ENCODE peak calls at places on chromosomes 7 and 10, in eight cellular contexts. S, Q, L, O, R, F, Y and U are unnamed samples.

GRCh38 chr7:1663243-1663642 is 6.8 kb upstream of the ELFN1 start:
- DNase-seq in S (no peak), O (no peak), F (no peak), R (no peak), Y (no peak), Q (peak), L (no peak), U (no peak)

GRCh38 chr10:124138195-124138882 is 44.9 kb upstream of the CHST15 start:
- DNase-seq in R (no peak), O (peak), F (peak), Y (no peak), S (no peak), Q (no peak), L (no peak), U (no peak)

GRCh38 chr7:83486957-83487356 is 162.0 kb downstream of the SEMA3E start:
- DNase-seq in Q (no peak), Y (no peak), F (peak), S (no peak), L (peak), O (no peak), R (no peak), U (no peak)

GRCh38 chr7:72069263-72069662 is 342.9 kb downstream of the CALN1 start:
- DNase-seq in R (no peak), O (no peak), Q (no peak), F (no peak), L (no peak), S (no peak), Y (no peak), U (no peak)

GRCh38 chr7:132430863-132431822 is 145.1 kb downstream of the PLXNA4 start:
- DNase-seq in Y (peak), R (no peak), O (peak), F (peak), Q (peak), L (peak), S (peak), U (no peak)

GRCh38 chr7:37977243-37977642 is 56.8 kb downstream of the EPDR1 start:
- DNase-seq in R (no peak), Y (no peak), O (no peak), Q (no peak), S (no peak), F (no peak), L (peak), U (no peak)

GRCh38 chr7:139648617-139648932 is 125.1 kb downstream of the CLEC2L start:
- DNase-seq in Q (no peak), R (no peak), F (no peak), L (no peak), S (no peak), O (no peak), Y (no peak), U (no peak)

GRCh38 chr7:93921607-93922446 is at the start of gene GNG11:
- DNase-seq in R (peak), S (peak), F (peak), O (peak), Q (peak), L (peak), Y (no peak), U (peak)

GRCh38 chr7:77699056-77699455 is 2.8 kb downstream of the RSBN1L start:
- DNase-seq in Q (no peak), Y (no peak), R (no peak), L (peak), S (no peak), F (no peak), O (no peak), U (no peak)

GRCh38 chr7:151452680-151453325 is 12.9 kb upstream of the CRYGN start:
- DNase-seq in F (no peak), O (no peak), Q (peak), Y (no peak), S (no peak), R (no peak), L (no peak), U (no peak)

GRCh38 chr7:16579216-16579615 is 52.6 kb downstream of the LRRC72 start:
- DNase-seq in L (no peak), F (no peak), Q (no peak), R (no peak), S (no peak), Y (no peak), O (no peak), U (no peak)

GRCh38 chr10:43695321-43695720 is 46.6 kb upstream of the ZNF32 start:
- DNase-seq in R (no peak), O (no peak), S (no peak), Y (no peak), F (no peak), L (no peak), Q (no peak), U (no peak)

GRCh38 chr7:20482071-20482470 is 133.4 kb upstream of the ABCB5 start:
- DNase-seq in L (no peak), R (no peak), O (no peak), Q (no peak), F (no peak), S (no peak), Y (no peak), U (peak)

GRCh38 chr10:43114743-43115611 is 23.3 kb upstream of the CSGALNACT2 start:
- DNase-seq in Y (no peak), Q (peak), F (no peak), S (no peak), O (no peak), R (no peak), L (no peak), U (no peak)

GRCh38 chr10:121096617-121097431 is 245.7 kb downstream of the WDR11 start:
- DNase-seq in L (no peak), Q (no peak), S (peak), R (no peak), Y (no peak), F (no peak), O (peak), U (no peak)

GRCh38 chr7:139180700-139181311 is 50.2 kb upstream of the UBN2 start:
- DNase-seq in L (no peak), S (peak), Y (no peak), R (no peak), O (peak), Q (no peak), F (no peak), U (no peak)

GRCh38 chr7:149414745-149415390 is 46.0 kb downstream of the ZNF777 start:
- DNase-seq in S (peak), Q (peak), O (peak), Y (no peak), F (peak), R (peak), L (peak), U (no peak)

GRCh38 chr10:76324283-76324682 is 892.9 kb downstream of the LRMDA start:
- DNase-seq in F (no peak), O (peak), Q (no peak), Y (no peak), R (no peak), S (no peak), L (no peak), U (no peak)

GRCh38 chr7:84021292-84021898 is 173.2 kb downstream of the SEMA3A start:
- DNase-seq in R (peak), F (no peak), S (no peak), L (no peak), Q (no peak), O (peak), Y (no peak), U (no peak)

GRCh38 chr7:51180092-51180491 is 136.5 kb downstream of the COBL start:
- DNase-seq in R (no peak), F (no peak), Y (no peak), S (no peak), O (no peak), Q (no peak), L (no peak), U (no peak)

GRCh38 chr7:10225265-10225664 is 748.4 kb upstream of the PHF14 start:
- DNase-seq in R (no peak), Q (no peak), F (no peak), S (no peak), O (peak), L (no peak), Y (no peak), U (peak)

GRCh38 chr10:50637003-50637579 is 13.3 kb upstream of the SGMS1 start:
- DNase-seq in O (peak), S (no peak), F (peak), Y (no peak), L (peak), R (no peak), Q (no peak), U (no peak)

GRCh38 chr10:24873281-24873683 is 79.1 kb downstream of the PRTFDC1 start:
- DNase-seq in L (peak), F (peak), Y (no peak), Q (no peak), O (peak), R (no peak), S (peak), U (no peak)

GRCh38 chr10:103231047-103231551 is 14.6 kb upstream of the RPEL1 start:
- DNase-seq in F (peak), S (peak), Q (no peak), Y (no peak), R (peak), O (peak), L (peak), U (peak)

GRCh38 chr7:132292803-132293202 is 283.5 kb downstream of the PLXNA4 start:
- DNase-seq in Y (no peak), L (no peak), S (no peak), O (peak), Q (no peak), R (no peak), F (no peak), U (no peak)

GRCh38 chr10:98921381-98921780 is 314.3 kb downstream of the HPSE2 start:
- DNase-seq in Y (no peak), Q (no peak), R (no peak), L (no peak), F (no peak), S (no peak), O (no peak), U (no peak)

GRCh38 chr10:79130846-79131245 is 62.1 kb downstream of the ZMIZ1 start:
- DNase-seq in F (no peak), O (no peak), Q (no peak), R (no peak), S (no peak), L (no peak), Y (no peak), U (no peak)

GRCh38 chr7:33981686-33982424 is 76.5 kb downstream of the BMPER start:
- DNase-seq in O (peak), L (no peak), Y (no peak), S (no peak), F (peak), Q (no peak), R (no peak), U (no peak)

GRCh38 chr7:115707236-115707635 is 323.3 kb downstream of the TFEC start:
- DNase-seq in Y (no peak), S (peak), F (peak), R (peak), L (peak), O (peak), Q (no peak), U (no peak)

GRCh38 chr10:101446947-101447346 is 93.0 kb downstream of the BTRC start:
- DNase-seq in O (no peak), Y (no peak), F (no peak), Q (no peak), L (no peak), S (no peak), R (peak), U (no peak)

GRCh38 chr7:157432541-157432956 is 95.7 kb downstream of the DNAJB6 start:
- DNase-seq in Y (no peak), F (peak), L (peak), Q (no peak), O (peak), R (no peak), S (peak), U (peak)

GRCh38 chr10:119502214-119502613 is 40.3 kb downstream of the RGS10 start:
- DNase-seq in O (no peak), F (no peak), L (no peak), Q (no peak), Y (peak), S (no peak), R (no peak), U (no peak)

GRCh38 chr10:108788891-108789290 is 1134.4 kb downstream of the XPNPEP1 start:
- DNase-seq in Q (no peak), L (no peak), O (no peak), Y (no peak), F (no peak), R (no peak), S (no peak), U (no peak)

GRCh38 chr10:113129117-113129516 is 179.1 kb downstream of the TCF7L2 start:
- DNase-seq in F (no peak), S (no peak), L (no peak), Q (no peak), Y (no peak), O (no peak), R (peak), U (no peak)

GRCh38 chr7:101123703-101124068 is 3.2 kb upstream of the SERPINE1 start:
- DNase-seq in L (no peak), F (no peak), Y (no peak), Q (no peak), S (peak), O (no peak), R (no peak), U (no peak)

GRCh38 chr10:112750427-112751167 is 199.4 kb upstream of the TCF7L2 start:
- DNase-seq in S (peak), F (no peak), O (no peak), R (no peak), Y (no peak), L (no peak), Q (no peak), U (no peak)

GRCh38 chr10:110006358-110007170 is 1.2 kb upstream of the ADD3 start:
- DNase-seq in Q (peak), Y (no peak), S (no peak), O (peak), L (peak), R (peak), F (peak), U (peak)

GRCh38 chr10:48502791-48503190 is 102.1 kb downstream of the ARHGAP22 start:
- DNase-seq in O (no peak), Q (no peak), Y (no peak), R (no peak), S (no peak), L (no peak), F (no peak), U (no peak)

GRCh38 chr10:73809061-73809818 is 2.2 kb downstream of the NDST2 start:
- DNase-seq in Q (no peak), F (no peak), Y (no peak), S (no peak), R (no peak), L (no peak), O (no peak), U (no peak)

GRCh38 chr7:87217983-87218653 is 1.4 kb downstream of the TMEM243 start:
- DNase-seq in R (no peak), Y (no peak), S (no peak), L (no peak), O (no peak), Q (no peak), F (no peak), U (no peak)
- H3K4me3 ChIP-seq in R (peak), Y (peak), S (no peak), L (no peak), O (peak), Q (peak), F (peak), U (peak)

DNA sequence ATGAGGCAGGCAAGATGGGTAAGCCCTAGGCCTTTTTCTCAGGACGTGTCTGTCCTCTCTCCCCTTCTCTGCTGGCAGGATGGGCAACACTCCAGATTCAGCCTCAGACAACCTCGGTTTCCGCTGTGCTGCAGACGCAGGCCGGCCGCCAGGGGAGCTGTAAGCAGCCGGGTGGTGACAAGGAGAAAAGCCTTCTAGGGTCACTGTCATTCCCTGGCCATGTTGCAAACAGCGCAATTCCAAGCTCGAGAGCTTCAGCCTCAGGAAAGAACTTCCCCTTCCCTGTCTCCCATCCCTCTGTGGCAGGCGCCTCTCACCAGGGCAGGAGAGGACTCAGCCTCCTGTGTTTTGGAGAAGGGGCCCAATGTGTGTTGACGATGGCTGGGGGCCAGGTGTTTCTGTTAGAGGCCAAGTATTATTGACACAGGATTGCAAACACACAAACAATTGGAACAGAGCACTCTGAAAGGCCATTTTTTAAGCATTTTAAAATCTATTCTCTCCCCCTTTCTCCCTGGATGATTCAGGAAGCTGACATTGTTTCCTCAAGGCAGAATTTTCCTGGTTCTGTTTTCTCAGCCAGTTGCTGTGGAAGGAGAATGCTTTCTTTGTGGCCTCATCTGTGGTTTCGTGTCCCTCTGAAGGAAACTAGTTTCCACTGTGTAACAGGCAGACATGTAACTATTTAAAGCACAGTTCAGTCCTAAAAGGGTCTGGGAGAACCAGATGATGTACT is 13.1 kb downstream of the PHKG1 start:
- DNase-seq in F (peak), Q (peak), S (no peak), L (no peak), O (peak), Y (no peak), R (peak), U (no peak)
- H3K4me3 ChIP-seq in F (no peak), Q (no peak), S (no peak), L (no peak), O (no peak), Y (no peak), R (no peak), U (no peak)

DNA sequence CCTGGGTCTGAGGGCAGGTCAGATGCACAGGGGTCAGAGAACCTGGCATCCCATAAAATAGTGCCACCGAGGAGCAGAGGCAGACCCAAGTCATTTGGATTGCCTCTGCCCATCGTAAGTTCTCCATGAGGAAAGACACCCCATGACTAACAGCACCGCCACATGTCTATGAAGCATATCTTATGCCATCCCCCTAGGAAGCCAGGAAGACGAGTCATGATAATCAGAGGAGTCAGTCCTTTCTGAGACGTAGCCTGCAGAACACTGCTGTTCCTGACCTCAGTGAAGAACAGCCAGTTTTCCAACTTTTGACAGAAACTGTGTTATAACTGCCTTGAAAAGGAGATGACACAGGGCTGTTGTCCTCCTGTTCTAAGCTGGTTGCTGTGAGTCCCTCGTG is 51.2 kb downstream of the INSYN2A start:
- DNase-seq in Q (no peak), O (peak), Y (no peak), F (peak), L (peak), R (no peak), S (no peak), U (no peak)
- H3K4me3 ChIP-seq in Q (no peak), O (no peak), Y (no peak), F (no peak), L (no peak), R (no peak), S (no peak), U (no peak)

GRCh38 chr10:17236468-17236886 is 8.4 kb downstream of the VIM start:
- DNase-seq in S (no peak), Q (no peak), O (no peak), L (no peak), R (no peak), F (no peak), Y (no peak), U (no peak)

GRCh38 chr10:17235136-17235535 is 7.1 kb downstream of the VIM start:
- DNase-seq in L (no peak), F (no peak), S (no peak), Y (no peak), Q (no peak), O (no peak), R (no peak), U (peak)

GRCh38 chr10:17232276-17232987 is 4.4 kb downstream of the VIM start:
- DNase-seq in L (no peak), R (no peak), Y (no peak), S (no peak), O (no peak), F (no peak), Q (no peak), U (no peak)

GRCh38 chr10:17233534-17233933 is 5.5 kb downstream of the VIM start:
- DNase-seq in O (no peak), L (no peak), Y (no peak), F (no peak), R (no peak), Q (no peak), S (no peak), U (no peak)

GRCh38 chr10:17234541-17234940 is 6.5 kb downstream of the VIM start:
- DNase-seq in F (no peak), Y (no peak), Q (no peak), S (no peak), R (no peak), L (no peak), O (no peak), U (no peak)
- H3K4me3 ChIP-seq in F (peak), Y (no peak), Q (peak), S (no peak), R (no peak), L (no peak), O (peak), U (no peak)